ENCODE peak calls at places on chromosomes 7 and 10, in four cellular contexts. One of them, this sample, is unnamed.

GRCh38 chr7:122304604-122304975 is at the start of gene FEZF1:
- DNase-seq in IMR-90: no peak
- DNase-seq in EL: no peak
- DNase-seq in thoracic aorta: no peak
- DNase-seq in this sample: no peak

GRCh38 chr7:129161524-129161923 is 17.0 kb downstream of the TSPAN33 start:
- DNase-seq in IMR-90: no peak
- DNase-seq in EL: no peak
- DNase-seq in thoracic aorta: no peak
- DNase-seq in this sample: no peak

GRCh38 chr10:124152139-124152780 is 58.9 kb upstream of the CHST15 start:
- DNase-seq in IMR-90: peak; percentile 19
- DNase-seq in EL: peak; percentile 90
- DNase-seq in thoracic aorta: peak; percentile 36
- DNase-seq in this sample: peak; percentile 89

GRCh38 chr10:100327007-100327700 is 2.9 kb downstream of the PKD2L1 start:
- DNase-seq in IMR-90: peak; percentile 10
- DNase-seq in EL: no peak
- DNase-seq in thoracic aorta: no peak
- DNase-seq in this sample: peak; percentile 51

GRCh38 chr10:132634947-132635271 is 97.3 kb downstream of the INPP5A start:
- DNase-seq in IMR-90: no peak
- DNase-seq in EL: no peak
- DNase-seq in thoracic aorta: no peak
- DNase-seq in this sample: no peak

GRCh38 chr10:125152646-125153368 is 7.6 kb downstream of the CTBP2 start:
- DNase-seq in IMR-90: no peak
- DNase-seq in EL: no peak
- DNase-seq in thoracic aorta: no peak
- DNase-seq in this sample: peak; percentile 45

GRCh38 chr7:135320277-135320676 is 86.6 kb downstream of the STRA8 start:
- DNase-seq in IMR-90: peak; percentile 86
- DNase-seq in EL: peak; percentile 68
- DNase-seq in thoracic aorta: peak; percentile 11
- DNase-seq in this sample: peak; percentile 59

GRCh38 chr7:39353615-39354376 is 212.4 kb upstream of the YAE1 start:
- DNase-seq in IMR-90: no peak
- DNase-seq in EL: peak; percentile 4
- DNase-seq in thoracic aorta: no peak
- DNase-seq in this sample: peak; percentile 84

GRCh38 chr7:134699871-134700270 is 53.2 kb downstream of the BPGM start:
- DNase-seq in IMR-90: no peak
- DNase-seq in EL: no peak
- DNase-seq in thoracic aorta: no peak
- DNase-seq in this sample: peak; percentile 34

GRCh38 chr7:31882187-31882586 is 188.0 kb downstream of the PDE1C start:
- DNase-seq in IMR-90: no peak
- DNase-seq in EL: peak; percentile 53
- DNase-seq in thoracic aorta: no peak
- DNase-seq in this sample: peak; percentile 27

GRCh38 chr10:45239642-45240041 is 75.8 kb downstream of the OR13A1 start:
- DNase-seq in IMR-90: peak; percentile 6
- DNase-seq in EL: peak; percentile 41
- DNase-seq in thoracic aorta: no peak
- DNase-seq in this sample: peak; percentile 63

GRCh38 chr10:119693262-119693957 is 32.4 kb upstream of the INPP5F start:
- DNase-seq in IMR-90: no peak
- DNase-seq in EL: no peak
- DNase-seq in thoracic aorta: no peak
- DNase-seq in this sample: no peak

GRCh38 chr10:43318456-43318855 is 51.6 kb upstream of the RASGEF1A start:
- DNase-seq in IMR-90: no peak
- DNase-seq in EL: no peak
- DNase-seq in thoracic aorta: no peak
- DNase-seq in this sample: peak; percentile 6

GRCh38 chr10:24718031-24718855 is 5.4 kb downstream of the ARHGAP21 start:
- DNase-seq in IMR-90: peak; percentile 90
- DNase-seq in EL: peak; percentile 88
- DNase-seq in thoracic aorta: no peak
- DNase-seq in this sample: peak; percentile 77

GRCh38 chr10:77967611-77968022 is 41.1 kb upstream of the DLG5 start:
- DNase-seq in IMR-90: no peak
- DNase-seq in EL: no peak
- DNase-seq in thoracic aorta: no peak
- DNase-seq in this sample: no peak

GRCh38 chr10:73096041-73096451 is 620 bp downstream of the P4HA1 start:
- DNase-seq in IMR-90: peak; percentile 60
- DNase-seq in EL: peak; percentile 74
- DNase-seq in thoracic aorta: no peak
- DNase-seq in this sample: peak; percentile 73

GRCh38 chr7:78473902-78474301 is 675.3 kb downstream of the PHTF2 start:
- DNase-seq in IMR-90: no peak
- DNase-seq in EL: no peak
- DNase-seq in thoracic aorta: no peak
- DNase-seq in this sample: no peak

GRCh38 chr10:14481752-14482151 is 151.0 kb upstream of the FRMD4A start:
- DNase-seq in IMR-90: peak; percentile 40
- DNase-seq in EL: peak; percentile 25
- DNase-seq in thoracic aorta: no peak
- DNase-seq in this sample: no peak

GRCh38 chr7:125561006-125561405 is 631.4 kb upstream of the POT1 start:
- DNase-seq in IMR-90: no peak
- DNase-seq in EL: no peak
- DNase-seq in thoracic aorta: no peak
- DNase-seq in this sample: no peak

GRCh38 chr7:154591544-154591943 is 411.4 kb downstream of the PAXIP1 start:
- DNase-seq in IMR-90: no peak
- DNase-seq in EL: no peak
- DNase-seq in thoracic aorta: no peak
- DNase-seq in this sample: peak; percentile 1

GRCh38 chr10:3935933-3936359 is 150.9 kb upstream of the KLF6 start:
- DNase-seq in IMR-90: no peak
- DNase-seq in EL: no peak
- DNase-seq in thoracic aorta: no peak
- DNase-seq in this sample: no peak

GRCh38 chr7:152761116-152761748 is 1.7 kb downstream of the ACTR3B start:
- DNase-seq in IMR-90: peak; percentile 73
- DNase-seq in EL: peak; percentile 76
- DNase-seq in thoracic aorta: no peak
- DNase-seq in this sample: no peak

GRCh38 chr10:12723240-12723639 is 278.3 kb downstream of the CCDC3 start:
- DNase-seq in IMR-90: no peak
- DNase-seq in EL: no peak
- DNase-seq in thoracic aorta: no peak
- DNase-seq in this sample: no peak